ENCODE peak calls at places on chromosomes 6 and 20, in four cellular contexts. I is uterus, S is lower lobe of right lung, X is tibial nerve. E is an unnamed sample.

GRCh38 chr20:12914804-12915203 is 94.0 kb upstream of the SPTLC3 start:
- DNase-seq in X (no peak), S (no peak), I (no peak), E (no peak)

GRCh38 chr6:120103616-120104015 is 754.1 kb upstream of the MAN1A1 start:
- DNase-seq in S (no peak), X (no peak), I (no peak), E (no peak)

GRCh38 chr20:13458860-13459451 is 179.8 kb downstream of the TASP1 start:
- DNase-seq in X (no peak), I (no peak), S (no peak), E (no peak)

GRCh38 chr6:13480631-13481501 is 6.5 kb downstream of the GFOD1 start:
- DNase-seq in X (no peak), I (no peak), S (no peak), E (no peak)

GRCh38 chr20:5914859-5915258 is 35.5 kb downstream of the TRMT6 start:
- DNase-seq in X (no peak), S (no peak), I (no peak), E (no peak)

GRCh38 chr20:10954137-10954840 is 280.5 kb upstream of the JAG1 start:
- DNase-seq in I (no peak), S (no peak), X (no peak), E (no peak)

GRCh38 chr6:116779569-116780164 is 14.1 kb upstream of the FAM162B start:
- DNase-seq in I (no peak), S (no peak), X (no peak), E (no peak)

GRCh38 chr20:10271470-10272219 is 53.0 kb downstream of the SNAP25 start:
- DNase-seq in I (no peak), X (no peak), S (no peak), E (no peak)

GRCh38 chr6:54737247-54737646 is 109.3 kb upstream of the FAM83B start:
- DNase-seq in I (no peak), S (no peak), X (no peak), E (no peak)

GRCh38 chr6:3759656-3760245 is 8.2 kb upstream of the PXDC1 start:
- DNase-seq in I (no peak), S (no peak), X (no peak), E (no peak)

GRCh38 chr6:138722425-138723371 is 50.9 kb upstream of the CCDC28A start:
- DNase-seq in I (no peak), X (no peak), S (no peak), E (no peak)

GRCh38 chr6:67558985-67559384 is 1076.1 kb upstream of the ADGRB3 start:
- DNase-seq in S (no peak), X (no peak), I (no peak), E (no peak)

GRCh38 chr6:30200551-30201281 is 12.5 kb downstream of the TRIM26 start:
- DNase-seq in S (no peak), I (no peak), X (no peak), E (no peak)

GRCh38 chr20:6696001-6696400 is 71.5 kb upstream of the BMP2 start:
- DNase-seq in I (no peak), S (no peak), X (no peak), E (no peak)

GRCh38 chr20:39358052-39358451 is 395.9 kb downstream of the DHX35 start:
- DNase-seq in X (no peak), I (no peak), S (no peak), E (peak; percentile 29)

GRCh38 chr20:12847862-12848261 is 160.9 kb upstream of the SPTLC3 start:
- DNase-seq in S (no peak), X (no peak), I (no peak), E (no peak)

GRCh38 chr6:41344865-41345264 is 9.5 kb downstream of the NCR2 start:
- DNase-seq in I (no peak), X (no peak), S (no peak), E (no peak)

GRCh38 chr6:106069478-106069877 is 16.7 kb upstream of the PRDM1 start:
- DNase-seq in X (no peak), S (no peak), I (no peak), E (no peak)

GRCh38 chr6:79127660-79128059 is 49.6 kb upstream of the PHIP start:
- DNase-seq in I (no peak), S (peak; percentile 32), X (no peak), E (no peak)

GRCh38 chr6:80271074-80271473 is 164.6 kb downstream of the BCKDHB start:
- DNase-seq in S (no peak), X (no peak), I (no peak), E (no peak)

GRCh38 chr6:61711849-61712248 is 574.2 kb downstream of the KHDRBS2 start:
- DNase-seq in I (no peak), X (no peak), S (no peak), E (no peak)

GRCh38 chr20:1945134-1945618 is 48.7 kb downstream of the PDYN start:
- DNase-seq in S (peak; percentile 82), I (peak; percentile 54), X (peak; percentile 57), E (peak; percentile 63)

GRCh38 chr6:161922631-161923119 is 648.8 kb upstream of the AGPAT4 start:
- DNase-seq in I (no peak), X (no peak), S (no peak), E (peak; percentile 70)
- TF ChIP-seq CTCF in I (no peak), X (peak; percentile 30), S (peak; percentile 28), E (peak; percentile 47)

GRCh38 chr6:17602888-17603287 is 2.8 kb downstream of the FAM8A1 start:
- DNase-seq in I (no peak), X (no peak), S (no peak), E (no peak)
- H3K4me3 ChIP-seq in I (no peak overlapping the region), X (no peak overlapping the region), S (no peak overlapping the region), E (no peak overlapping the region)

GRCh38 chr20:41027872-41028358 is 707 bp upstream of the TOP1 start:
- DNase-seq in I (no peak), S (no peak), X (no peak), E (no peak)
- H3K27ac ChIP-seq in I (peak overlapping the region; percentile 51), S (peak overlapping the region; percentile 100), X (peak overlapping the region; percentile 73), E (peak overlapping the region; percentile 97)

GRCh38 chr6:151443911-151444621 is 7.9 kb downstream of the RMND1 start:
- DNase-seq in I (no peak), S (no peak), X (no peak), E (no peak)

GRCh38 chr6:151448623-151449022 is 3.3 kb downstream of the RMND1 start:
- DNase-seq in S (no peak), I (no peak), X (no peak), E (no peak)

GRCh38 chr6:151445482-151445881 is 6.4 kb downstream of the RMND1 start:
- DNase-seq in I (no peak), S (no peak), X (no peak), E (no peak)

GRCh38 chr6:151443449-151443848 is 8.5 kb downstream of the RMND1 start:
- DNase-seq in S (no peak), X (no peak), I (no peak), E (no peak)

DNA sequence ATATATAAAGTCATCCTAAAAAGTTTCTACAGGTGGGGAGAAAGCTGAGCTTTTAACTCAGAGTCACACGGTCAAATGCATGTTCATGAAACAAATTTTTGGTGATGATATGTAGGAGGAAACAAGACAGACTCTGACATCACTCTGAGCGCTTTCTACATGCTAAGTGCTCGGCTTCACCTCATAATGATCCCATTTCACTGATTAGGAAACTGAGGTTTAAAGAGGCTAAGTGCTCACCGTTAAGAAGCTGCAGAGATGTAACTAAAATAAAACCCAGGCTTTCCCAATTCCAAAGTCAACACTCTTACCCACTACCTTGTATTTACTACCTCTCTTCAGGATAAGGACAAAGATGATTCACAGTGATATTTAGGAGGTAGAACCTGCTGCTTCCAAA is 4.7 kb downstream of the RMND1 start:
- DNase-seq in X (no peak), I (no peak), S (no peak), E (no peak)
- TF ChIP-seq CTCF in X (no peak), I (no peak), S (no peak), E (no peak)

GRCh38 chr6:7111095-7111690 is 3.4 kb downstream of the RREB1 start:
- DNase-seq in I (no peak), S (no peak), X (no peak), E (no peak)
- H3K4me3 ChIP-seq in I (no peak overlapping the region), S (no peak overlapping the region), X (no peak overlapping the region), E (no peak overlapping the region)

GRCh38 chr20:32526125-32526524 is 59.0 kb downstream of the NOL4L start:
- DNase-seq in X (no peak), I (no peak), S (peak; percentile 15), E (no peak)
- H3K27ac ChIP-seq in X (no peak overlapping the region), I (no peak overlapping the region), S (no peak overlapping the region), E (no peak overlapping the region)

GRCh38 chr6:100078509-100078908 is 84.5 kb upstream of the MCHR2 start:
- DNase-seq in S (no peak), I (no peak), X (no peak), E (no peak)
- TF ChIP-seq CTCF in S (no peak), I (no peak), X (peak; percentile 11), E (no peak)

DNA sequence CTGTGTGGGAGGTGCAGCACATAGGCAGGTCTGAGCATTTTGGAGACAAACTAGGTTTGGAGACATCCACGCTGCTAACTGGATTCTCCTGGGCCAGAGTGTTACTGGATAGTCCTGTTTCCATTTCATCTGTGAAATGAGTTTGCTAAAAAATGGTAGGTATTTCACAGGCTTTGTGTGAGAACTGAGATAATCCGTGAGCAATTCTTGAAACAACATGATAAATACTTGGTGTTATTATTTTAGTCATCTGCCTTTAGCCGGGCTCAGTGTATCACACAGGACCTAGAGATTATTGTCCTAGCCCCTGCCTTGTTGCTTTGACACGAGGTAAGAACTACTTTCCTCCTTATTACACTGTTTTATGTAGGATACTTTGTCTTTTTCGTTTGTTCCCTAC is 63.0 kb downstream of the PRR18 start:
- DNase-seq in I (no peak), S (no peak), X (no peak), E (no peak)
- H3K4me3 ChIP-seq in I (no peak overlapping the region), S (no peak overlapping the region), X (no peak overlapping the region), E (no peak overlapping the region)

GRCh38 chr20:33672426-33673114 is 1.7 kb downstream of the NECAB3 start:
- DNase-seq in S (no peak), I (no peak), X (no peak), E (no peak)
- H3K27ac ChIP-seq in S (no peak overlapping the region), I (peak overlapping the region; percentile 90), X (peak overlapping the region; percentile 90), E (no peak overlapping the region)

DNA sequence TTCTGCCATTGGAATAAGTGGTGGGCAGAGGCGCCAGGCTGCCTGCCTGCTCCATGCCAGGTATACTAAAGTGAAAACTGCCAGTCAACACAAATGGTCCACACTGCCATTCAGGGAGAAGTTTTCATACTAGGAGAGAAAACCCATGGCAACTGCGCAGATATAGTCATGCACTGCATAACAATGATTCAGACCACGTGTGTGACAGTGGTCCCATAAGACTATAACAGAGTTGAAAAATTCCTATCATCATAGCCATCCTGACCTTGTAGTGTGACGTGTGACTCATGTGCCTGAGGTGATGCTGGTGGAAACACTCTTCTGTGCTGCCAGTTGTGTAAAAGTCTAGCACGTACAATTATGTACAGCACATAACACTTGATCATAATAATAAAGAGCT is 25.1 kb downstream of the ZC3H12D start:
- DNase-seq in X (no peak), S (no peak), I (no peak), E (no peak)
- TF ChIP-seq CTCF in X (no peak), S (no peak), I (no peak), E (no peak)